ENCODE peak calls at places on chromosome 22, in ten cellular contexts. W is aorta; A is MV-4-11; O is body of pancreas; K is HCT116; V is mucosa of gallbladder; U is amniotic stem cell; M is activated T-helper 1 cell treated with Interleukin-2 at 50 U/mL for 16 hours; Z is mesendoderm; I is activated CD4-positive, alpha-beta T cell treated with anti-CD3 and anti-CD28 coated beads for 36 hours. P is an unnamed sample.

GRCh38 chr22:37267128-37267587 is 15.2 kb upstream of the CYTH4 start:
- DNase-seq in K (no peak), Z (peak), O (no peak), W (peak), A (peak), M (peak), I (peak), U (no peak), V (no peak), P (peak)

GRCh38 chr22:48578138-48579034 is 1249.3 kb downstream of the BRD1 start:
- DNase-seq in Z (no peak), U (no peak), M (no peak), V (no peak), I (no peak), K (no peak), A (no peak), O (no peak), W (peak), P (no peak)

GRCh38 chr22:18970948-18971315 is 34.8 kb upstream of the PRODH start:
- DNase-seq in O (no peak), K (no peak), U (no peak), A (no peak), W (no peak), V (no peak), M (no peak), I (no peak), Z (peak), P (no peak)

GRCh38 chr22:31680764-31681624 is 19.0 kb upstream of the PISD start:
- DNase-seq in A (peak), Z (no peak), I (no peak), M (no peak), K (no peak), U (peak), W (peak), O (no peak), V (no peak), P (no peak)

GRCh38 chr22:29148036-29148435 is 57.7 kb upstream of the EMID1 start:
- DNase-seq in W (no peak), U (no peak), A (no peak), O (no peak), M (no peak), Z (no peak), V (no peak), I (no peak), K (no peak), P (no peak)

GRCh38 chr22:49371325-49372110 is 456.2 kb downstream of the BRD1 start:
- DNase-seq in O (no peak), M (no peak), U (no peak), A (no peak), K (no peak), Z (no peak), W (no peak), I (no peak), V (no peak), P (no peak)

GRCh38 chr22:23682827-23683355 is 7.9 kb upstream of the RGL4 start:
- DNase-seq in U (no peak), M (no peak), K (no peak), O (no peak), Z (no peak), A (no peak), I (no peak), V (no peak), W (no peak), P (no peak)

GRCh38 chr22:27422442-27422841 is 379.1 kb downstream of the MN1 start:
- DNase-seq in O (no peak), A (no peak), K (no peak), I (no peak), W (no peak), Z (no peak), V (no peak), M (no peak), U (no peak), P (no peak)

GRCh38 chr22:44850946-44851345 is 98.6 kb downstream of the ARHGAP8 start:
- DNase-seq in V (no peak), I (no peak), M (no peak), A (no peak), U (no peak), W (no peak), Z (no peak), K (no peak), O (no peak), P (no peak)

GRCh38 chr22:28283025-28283654 is 364.1 kb upstream of the PITPNB start:
- DNase-seq in K (no peak), M (no peak), Z (no peak), A (no peak), W (no peak), U (no peak), V (no peak), O (no peak), I (no peak), P (no peak)

GRCh38 chr22:29224121-29224858 is 18.6 kb downstream of the EMID1 start:
- DNase-seq in O (no peak), I (no peak), A (no peak), V (peak), M (no peak), W (peak), Z (no peak), U (no peak), K (no peak), P (no peak)

GRCh38 chr22:46514592-46515207 is 22.7 kb downstream of the CELSR1 start:
- DNase-seq in M (no peak), I (no peak), O (no peak), W (no peak), K (no peak), A (no peak), Z (peak), U (peak), V (no peak), P (no peak)

GRCh38 chr22:47355776-47356432 is 593.5 kb downstream of the TBC1D22A start:
- DNase-seq in W (no peak), U (no peak), O (no peak), K (no peak), Z (no peak), I (no peak), A (peak), M (no peak), V (peak), P (no peak)

GRCh38 chr22:38570841-38571364 is 920 bp upstream of the DMC1 start:
- DNase-seq in I (peak), A (peak), M (peak), K (peak), W (no peak), V (peak), U (no peak), O (peak), Z (no peak), P (peak)

GRCh38 chr22:48834404-48834803 is 993.3 kb downstream of the BRD1 start:
- DNase-seq in U (no peak), Z (no peak), W (no peak), O (no peak), K (no peak), M (no peak), I (no peak), A (no peak), V (no peak), P (no peak)

GRCh38 chr22:35627267-35628041 is 10.3 kb upstream of the MB start:
- DNase-seq in U (peak), A (no peak), K (peak), Z (peak), M (peak), V (peak), W (peak), I (peak), O (peak), P (peak)

GRCh38 chr22:45290410-45290936 is 5.7 kb downstream of the UPK3A start:
- DNase-seq in A (peak), I (no peak), W (no peak), U (no peak), K (peak), M (no peak), Z (peak), O (no peak), V (peak), P (no peak)

GRCh38 chr22:23409976-23410375 is 170.1 kb downstream of the IGLL1 start:
- DNase-seq in K (no peak), I (no peak), O (no peak), A (no peak), Z (no peak), M (no peak), W (no peak), V (no peak), U (no peak), P (no peak)

GRCh38 chr22:37827056-37827455 is 3.9 kb downstream of the GALR3 start:
- DNase-seq in W (no peak), K (no peak), Z (no peak), O (no peak), V (no peak), A (no peak), I (no peak), U (no peak), M (no peak), P (no peak)

GRCh38 chr22:27598792-27599191 is 202.8 kb downstream of the MN1 start:
- DNase-seq in Z (no peak), U (no peak), O (no peak), W (no peak), V (no peak), A (peak), I (no peak), M (no peak), K (no peak), P (no peak)

GRCh38 chr22:33682927-33683326 is 237.3 kb downstream of the LARGE1 start:
- DNase-seq in Z (no peak), I (no peak), W (no peak), M (no peak), A (no peak), O (no peak), K (no peak), V (no peak), U (no peak), P (no peak)

GRCh38 chr22:48237466-48237865 is 1475.0 kb downstream of the TBC1D22A start:
- DNase-seq in V (no peak), A (no peak), Z (no peak), K (no peak), U (no peak), M (no peak), I (no peak), W (no peak), O (no peak), P (no peak)

GRCh38 chr22:23068832-23069385 is 1.4 kb upstream of the GNAZ start:
- DNase-seq in I (no peak), V (no peak), U (no peak), A (no peak), M (no peak), W (peak), K (no peak), O (peak), Z (peak), P (no peak)

GRCh38 chr22:28710112-28710888 is 30.7 kb upstream of the TTC28 start:
- DNase-seq in V (no peak), Z (no peak), M (no peak), A (no peak), U (peak), O (no peak), I (no peak), W (no peak), K (no peak), P (no peak)

GRCh38 chr22:47143249-47143938 is 380.9 kb downstream of the TBC1D22A start:
- DNase-seq in M (no peak), A (no peak), U (no peak), W (no peak), Z (no peak), O (peak), I (no peak), V (no peak), K (no peak), P (no peak)

GRCh38 chr22:28247114-28247513 is 328.1 kb upstream of the PITPNB start:
- DNase-seq in Z (no peak), W (no peak), A (no peak), U (no peak), O (no peak), V (no peak), K (no peak), I (no peak), M (no peak), P (no peak)

GRCh38 chr22:18032455-18033101 is 8.2 kb upstream of the MICAL3 start:
- DNase-seq in A (no peak), W (no peak), V (no peak), K (peak), M (no peak), U (no peak), Z (no peak), O (no peak), I (no peak), P (no peak)

GRCh38 chr22:17370036-17370765 is 941 bp downstream of the CECR2 start:
- DNase-seq in V (no peak), M (no peak), A (no peak), I (no peak), U (no peak), K (no peak), W (no peak), Z (no peak), O (no peak), P (no peak)

GRCh38 chr22:37301144-37301820 is 19.0 kb downstream of the CYTH4 start:
- DNase-seq in I (no peak), W (no peak), O (no peak), V (no peak), K (no peak), U (no peak), Z (no peak), M (no peak), A (peak), P (no peak)

GRCh38 chr22:45997775-45998637 is 21.0 kb upstream of the WNT7B start:
- DNase-seq in O (no peak), V (no peak), M (no peak), Z (no peak), A (peak), W (no peak), K (no peak), I (no peak), U (no peak), P (no peak)

GRCh38 chr22:24124247-24124646 is 57.0 kb upstream of the SUSD2 start:
- DNase-seq in Z (no peak), K (no peak), V (no peak), W (no peak), O (no peak), U (no peak), A (no peak), I (no peak), M (no peak), P (no peak)

GRCh38 chr22:31055322-31056159 is 25.6 kb upstream of the SMTN start:
- DNase-seq in K (no peak), O (peak), M (no peak), A (peak), I (no peak), U (peak), V (peak), W (peak), Z (peak), P (no peak)

GRCh38 chr22:35797411-35797810 is 79.7 kb downstream of the APOL5 start:
- DNase-seq in U (no peak), V (no peak), Z (no peak), A (no peak), K (no peak), M (no peak), I (no peak), O (no peak), W (no peak), P (no peak)

GRCh38 chr22:44186737-44187136 is 6.0 kb downstream of the PARVG start:
- DNase-seq in O (peak), A (no peak), V (no peak), K (no peak), M (no peak), U (no peak), Z (no peak), I (no peak), W (no peak), P (no peak)